ENCODE peak calls at places on chromosomes 3 and 15, in six cellular contexts. I, L, A, Q, B and Y are unnamed samples.

GRCh38 chr15:52559583-52559982 is 9.2 kb downstream of the ARPP19 start:
- DNase-seq in I (peak), L (peak), A (no peak), Q (no peak), B (no peak), Y (no peak)

GRCh38 chr3:129058441-129059194 is 2.0 kb upstream of the GP9 start:
- DNase-seq in I (no peak), L (no peak), A (no peak), Q (no peak), B (no peak), Y (no peak)

GRCh38 chr3:141498592-141499223 is 11.9 kb downstream of the RASA2 start:
- DNase-seq in I (no peak), L (no peak), A (no peak), Q (peak), B (no peak), Y (no peak)

GRCh38 chr3:41092791-41093190 is 106.5 kb upstream of the CTNNB1 start:
- DNase-seq in I (no peak), L (no peak), A (no peak), Q (no peak), B (no peak), Y (no peak)

GRCh38 chr3:171813897-171814460 is 3.7 kb upstream of the PLD1 start:
- DNase-seq in I (no peak), L (peak), A (no peak), Q (no peak), B (no peak), Y (no peak)

GRCh38 chr3:185658504-185658912 is 72.4 kb downstream of the SENP2 start:
- DNase-seq in I (peak), L (peak), A (peak), Q (no peak), B (peak), Y (peak)

GRCh38 chr3:43894176-43895049 is 203.7 kb downstream of the ABHD5 start:
- DNase-seq in I (peak), L (peak), A (peak), Q (no peak), B (no peak), Y (peak)

GRCh38 chr3:46922426-46922825 is 44.9 kb downstream of the PTH1R start:
- DNase-seq in I (no peak), L (no peak), A (no peak), Q (no peak), B (no peak), Y (no peak)

GRCh38 chr15:75720787-75721461 is 8.3 kb upstream of the CSPG4 start:
- DNase-seq in I (peak), L (no peak), A (no peak), Q (no peak), B (no peak), Y (no peak)

GRCh38 chr15:41856716-41857115 is 18.1 kb downstream of the PLA2G4B start:
- DNase-seq in I (no peak), L (no peak), A (no peak), Q (no peak), B (no peak), Y (no peak)

GRCh38 chr3:11759996-11760395 is 86.7 kb downstream of the TAMM41 start:
- DNase-seq in I (no peak), L (no peak), A (no peak), Q (no peak), B (no peak), Y (no peak)

GRCh38 chr15:42163947-42164550 is 7.6 kb upstream of the PLA2G4F start:
- DNase-seq in I (no peak), L (no peak), A (no peak), Q (no peak), B (no peak), Y (no peak)

GRCh38 chr3:35758358-35758757 is 119.0 kb downstream of the ARPP21 start:
- DNase-seq in I (no peak), L (no peak), A (no peak), Q (no peak), B (no peak), Y (no peak)

GRCh38 chr3:79516795-79517194 is 251.0 kb downstream of the ROBO1 start:
- DNase-seq in I (no peak), L (no peak), A (no peak), Q (no peak), B (no peak), Y (no peak)

GRCh38 chr3:138938056-138938876 is 8.7 kb downstream of the FOXL2 start:
- DNase-seq in I (no peak), L (no peak), A (peak), Q (no peak), B (no peak), Y (no peak)

GRCh38 chr3:128623762-128624176 is 26.8 kb downstream of the RPN1 start:
- DNase-seq in I (peak), L (peak), A (no peak), Q (no peak), B (no peak), Y (peak)

GRCh38 chr3:190701096-190701532 is 161.4 kb downstream of the GMNC start:
- DNase-seq in I (peak), L (peak), A (no peak), Q (no peak), B (no peak), Y (peak)

GRCh38 chr3:14001136-14001535 is 121.3 kb upstream of the WNT7A start:
- DNase-seq in I (peak), L (peak), A (no peak), Q (no peak), B (no peak), Y (no peak)

GRCh38 chr3:65596511-65597224 is 442.1 kb downstream of the MAGI1 start:
- DNase-seq in I (no peak), L (no peak), A (no peak), Q (no peak), B (no peak), Y (no peak)
- H3K4me3 ChIP-seq in I (peak), L (peak), A (peak), Q (no peak), B (peak), Y (peak)

GRCh38 chr15:40694706-40695468 is at the start of gene RAD51:
- DNase-seq in I (peak), L (peak), A (peak), Q (peak), B (peak), Y (peak)
- H3K4me3 ChIP-seq in I (peak), L (peak), A (peak), Q (peak), B (peak), Y (peak)

GRCh38 chr3:119313461-119313860 is 19.3 kb downstream of the ARHGAP31 start:
- DNase-seq in I (no peak), L (no peak), A (no peak), Q (no peak), B (no peak), Y (no peak)

GRCh38 chr3:119308355-119308754 is 14.2 kb downstream of the ARHGAP31 start:
- DNase-seq in I (no peak), L (no peak), A (no peak), Q (no peak), B (no peak), Y (no peak)

GRCh38 chr3:119309591-119309990 is 15.4 kb downstream of the ARHGAP31 start:
- DNase-seq in I (no peak), L (no peak), A (no peak), Q (no peak), B (no peak), Y (no peak)

GRCh38 chr3:119311191-119311925 is 17.2 kb downstream of the ARHGAP31 start:
- DNase-seq in I (peak), L (peak), A (no peak), Q (no peak), B (no peak), Y (peak)

GRCh38 chr3:119310052-119310451 is 15.9 kb downstream of the ARHGAP31 start:
- DNase-seq in I (peak), L (peak), A (no peak), Q (no peak), B (peak), Y (peak)
- H3K4me3 ChIP-seq in I (no peak), L (no peak), A (no peak), Q (no peak), B (no peak), Y (no peak)

DNA sequence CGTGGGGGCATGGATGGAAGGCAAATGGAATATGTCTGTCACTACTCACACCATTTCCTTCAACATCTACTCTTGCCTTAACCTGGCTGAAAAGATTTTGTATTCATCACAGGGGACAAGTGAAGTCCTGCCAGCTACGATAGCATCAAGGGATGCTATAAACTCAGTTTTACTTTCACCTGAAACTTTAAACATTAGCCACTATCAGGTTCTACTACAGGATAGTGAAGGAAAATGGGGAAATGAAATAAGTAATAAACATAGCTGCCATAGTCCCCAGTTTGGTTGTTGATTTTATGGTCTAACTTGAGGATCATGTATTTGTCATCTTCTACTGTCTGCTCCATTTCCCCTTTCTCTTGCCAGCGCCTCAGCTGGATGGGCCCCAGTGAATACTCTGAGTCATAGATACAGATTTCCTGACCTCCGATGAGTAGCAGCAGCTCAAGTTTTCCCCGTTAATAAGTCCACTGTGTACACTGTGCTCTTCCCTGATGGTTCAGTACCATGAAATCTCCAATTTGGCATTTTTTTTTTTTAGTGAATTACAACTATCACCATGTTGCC is 338.2 kb upstream of the SLCO3A1 start:
- DNase-seq in I (peak), L (peak), A (no peak), Q (no peak), B (peak), Y (peak)
- H3K4me3 ChIP-seq in I (no peak), L (no peak), A (no peak), Q (no peak), B (no peak), Y (no peak)

DNA sequence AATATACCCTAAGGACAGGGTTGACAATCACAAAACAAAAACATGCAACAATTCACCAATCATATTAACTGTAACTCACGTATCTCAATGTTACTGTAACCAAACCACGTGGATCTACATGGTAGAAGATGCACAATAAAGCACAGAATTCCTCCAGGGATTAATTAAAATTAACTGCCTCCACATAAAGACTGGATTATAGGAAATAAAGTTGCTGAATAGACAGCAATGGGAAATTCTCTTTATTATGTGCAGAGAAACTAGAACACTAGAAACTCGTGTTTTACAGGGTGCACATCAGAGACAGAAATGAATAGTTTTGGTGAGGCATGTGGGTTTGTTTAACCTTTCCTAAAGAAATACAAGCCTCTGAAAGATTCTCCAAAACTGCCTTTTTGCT is 696.3 kb downstream of the EPHA3 start:
- DNase-seq in I (no peak), L (no peak), A (no peak), Q (no peak), B (no peak), Y (no peak)
- H3K4me3 ChIP-seq in I (no peak), L (no peak), A (no peak), Q (no peak), B (no peak), Y (no peak)